ENCODE peak calls at places on chromosomes 2 and 18, in six cellular contexts. A is fibroblast of lung, P is prostate gland, G is thyroid gland, R is GM12878, B is HCT116. F is an unnamed sample.

GRCh38 chr2:59998324-59998723 is 555.1 kb downstream of the BCL11A start:
- DNase-seq in B (no peak), G (no peak), A (no peak), R (no peak), P (no peak), F (no peak)

GRCh38 chr2:134320930-134321329 is 67.1 kb downstream of the MGAT5 start:
- DNase-seq in G (no peak), P (no peak), R (no peak), A (no peak), B (no peak), F (no peak)

GRCh38 chr18:77067315-77068061 is 65.1 kb downstream of the MBP start:
- DNase-seq in R (peak), G (no peak), B (peak), A (peak), P (no peak), F (peak)

GRCh38 chr2:57878573-57878910 is 168.1 kb upstream of the VRK2 start:
- DNase-seq in G (no peak), R (no peak), B (no peak), P (no peak), A (no peak), F (no peak)

GRCh38 chr18:9413586-9413985 is 61.7 kb upstream of the RALBP1 start:
- DNase-seq in P (no peak), A (peak), R (no peak), B (no peak), G (no peak), F (no peak)

GRCh38 chr2:14960686-14961324 is 328.3 kb downstream of the LRATD1 start:
- DNase-seq in G (no peak), A (peak), B (no peak), R (no peak), P (no peak), F (no peak)

GRCh38 chr2:236600892-236601291 is 31.3 kb downstream of the ACKR3 start:
- DNase-seq in R (no peak), P (no peak), A (no peak), G (no peak), B (no peak), F (no peak)

GRCh38 chr2:95350320-95351079 is 52.0 kb upstream of the FAHD2A start:
- DNase-seq in R (no peak), B (no peak), A (no peak), P (no peak), G (no peak), F (no peak)

GRCh38 chr18:48393170-48393569 is 16.0 kb downstream of the ZBTB7C start:
- DNase-seq in P (no peak), G (no peak), B (no peak), R (no peak), A (peak), F (no peak)

GRCh38 chr2:113910110-113910717 is 20.3 kb downstream of the ACTR3 start:
- DNase-seq in A (peak), G (no peak), B (peak), R (no peak), P (no peak), F (no peak)

GRCh38 chr2:188042412-188042811 is 249.3 kb upstream of the GULP1 start:
- DNase-seq in P (no peak), R (no peak), G (no peak), B (no peak), A (peak), F (no peak)

DNA sequence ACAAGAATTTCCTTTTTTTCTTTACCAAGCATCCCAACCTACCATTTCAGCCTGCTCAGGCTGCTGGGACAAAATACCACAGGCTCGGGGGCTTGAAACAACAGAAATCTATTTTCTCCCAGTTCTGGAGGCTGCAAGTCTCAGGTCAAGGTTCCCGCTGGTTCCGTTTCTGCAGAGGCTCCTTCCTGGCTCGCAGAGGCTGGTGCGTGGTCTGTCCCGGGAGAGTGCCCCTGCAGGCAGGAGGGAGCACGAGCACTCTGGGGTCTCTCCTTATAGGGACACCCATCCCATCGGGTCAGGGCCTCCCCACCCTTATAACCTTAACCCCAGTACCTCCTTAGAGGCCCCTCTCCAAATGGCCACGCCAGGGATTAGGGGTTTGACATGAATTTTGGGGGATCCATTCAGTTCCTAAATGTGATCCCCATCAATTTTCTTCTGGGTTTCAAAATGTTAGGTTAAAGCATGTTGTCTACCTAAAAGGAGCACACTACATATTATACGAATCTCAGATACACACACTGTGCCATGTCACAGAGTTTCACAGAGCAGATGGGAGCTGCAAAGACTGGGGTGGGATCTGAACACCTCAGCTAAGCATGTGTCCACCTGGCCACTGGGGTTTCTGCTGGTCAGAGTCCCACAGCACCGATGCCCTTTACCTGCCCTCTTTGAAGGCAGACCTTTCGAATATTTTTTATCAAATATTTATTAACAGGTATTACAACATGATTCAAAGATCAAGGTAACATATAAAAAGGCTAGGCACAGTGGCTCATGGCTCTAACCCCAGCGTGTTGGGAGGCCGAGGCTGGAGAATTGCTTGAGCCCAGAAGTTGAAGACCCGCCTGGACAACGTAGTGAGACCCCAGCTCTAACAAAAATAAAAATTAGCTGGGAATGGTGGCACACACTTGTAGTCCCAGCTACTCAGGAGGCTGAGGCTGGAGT is 17.6 kb upstream of the ADI1 start:
- DNase-seq in B (peak), P (no peak), R (no peak), A (peak), G (no peak), F (no peak)
- TF ChIP-seq CTCF in B (peak), P (no peak), R (no peak), A (peak), G (no peak), F (peak)

DNA sequence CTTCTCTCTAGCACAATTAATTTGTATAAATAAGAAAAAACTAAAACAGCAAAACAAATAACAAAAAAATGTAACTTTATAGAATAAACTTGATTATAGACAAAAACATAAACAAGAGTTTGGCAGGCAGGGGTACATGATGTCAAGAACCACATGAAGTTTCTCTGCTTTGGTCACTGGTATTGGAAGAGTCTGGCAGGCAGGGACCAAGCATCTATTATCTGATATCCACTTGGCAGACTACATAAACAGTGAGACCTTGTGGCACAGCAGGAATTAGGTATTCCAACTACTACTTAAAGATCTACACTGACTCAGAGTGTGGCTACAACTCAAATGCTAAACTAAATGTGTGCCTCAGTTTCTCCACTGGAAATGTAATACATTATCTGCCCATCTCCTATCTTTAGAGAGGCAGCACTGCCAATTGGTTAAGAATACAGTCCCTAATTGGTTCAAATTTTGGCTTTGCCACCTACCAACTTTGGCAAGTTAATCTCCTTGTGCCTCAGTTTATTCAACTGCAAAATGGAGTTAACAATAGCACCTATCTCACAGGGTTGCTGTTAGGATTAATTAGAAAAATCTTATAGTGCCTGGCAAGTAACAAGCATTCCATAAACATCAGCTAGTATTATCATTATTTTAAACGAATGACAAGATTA is 2.7 kb downstream of the MAP4K3 start:
- DNase-seq in A (peak), G (no peak), B (no peak), P (no peak), R (no peak), F (no peak)
- H3K4me3 ChIP-seq in A (peak), G (no peak), B (no peak), P (no peak), R (no peak), F (no peak)

DNA sequence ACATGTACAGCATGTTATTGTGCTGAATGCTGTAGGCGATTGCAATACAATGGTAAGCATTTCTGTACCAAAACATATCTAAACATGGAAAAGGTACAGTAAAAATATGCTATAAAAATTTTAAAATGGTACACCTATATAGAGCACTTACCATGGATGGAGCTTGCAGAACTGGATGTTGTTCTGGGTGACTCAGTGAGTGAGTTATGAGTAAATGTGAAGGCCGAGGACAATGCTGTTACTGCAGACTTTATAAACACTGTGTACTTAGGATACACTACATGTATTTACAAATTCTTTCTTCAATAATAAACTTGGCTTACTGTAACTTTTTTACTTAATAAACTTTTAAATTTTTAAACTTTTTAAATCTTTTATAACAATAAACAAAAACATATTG is 473.4 kb upstream of the UBE2E3 start:
- DNase-seq in B (no peak), P (no peak), G (no peak), R (no peak), A (no peak), F (no peak)
- TF ChIP-seq CTCF in B (no peak), P (no peak), G (no peak), R (no peak), A (no peak), F (no peak)

GRCh38 chr18:55509631-55510372 is 78.2 kb downstream of the TCF4 start:
- DNase-seq in A (peak), R (peak), P (no peak), B (no peak), G (peak), F (peak)

GRCh38 chr18:55510809-55511208 is 77.2 kb downstream of the TCF4 start:
- DNase-seq in G (no peak), P (no peak), B (no peak), R (no peak), A (peak), F (no peak)

GRCh38 chr18:55511277-55511676 is 76.7 kb downstream of the TCF4 start:
- DNase-seq in R (no peak), A (no peak), G (no peak), P (no peak), B (no peak), F (no peak)

GRCh38 chr18:55506074-55506473 is 81.9 kb downstream of the TCF4 start:
- DNase-seq in G (no peak), B (no peak), R (no peak), P (no peak), A (no peak), F (no peak)

GRCh38 chr18:55508637-55509036 is 79.4 kb downstream of the TCF4 start:
- DNase-seq in B (no peak), P (no peak), A (no peak), G (no peak), R (no peak), F (no peak)
- H3K4me3 ChIP-seq in B (no peak), P (no peak), A (no peak), G (no peak), R (no peak), F (no peak)

GRCh38 chr2:63425606-63426005 is 162.7 kb downstream of the WDPCP start:
- DNase-seq in R (no peak), A (no peak), G (no peak), P (no peak), B (no peak), F (no peak)

GRCh38 chr2:63425079-63425416 is 163.2 kb downstream of the WDPCP start:
- DNase-seq in P (no peak), R (no peak), B (no peak), A (no peak), G (no peak), F (no peak)

DNA sequence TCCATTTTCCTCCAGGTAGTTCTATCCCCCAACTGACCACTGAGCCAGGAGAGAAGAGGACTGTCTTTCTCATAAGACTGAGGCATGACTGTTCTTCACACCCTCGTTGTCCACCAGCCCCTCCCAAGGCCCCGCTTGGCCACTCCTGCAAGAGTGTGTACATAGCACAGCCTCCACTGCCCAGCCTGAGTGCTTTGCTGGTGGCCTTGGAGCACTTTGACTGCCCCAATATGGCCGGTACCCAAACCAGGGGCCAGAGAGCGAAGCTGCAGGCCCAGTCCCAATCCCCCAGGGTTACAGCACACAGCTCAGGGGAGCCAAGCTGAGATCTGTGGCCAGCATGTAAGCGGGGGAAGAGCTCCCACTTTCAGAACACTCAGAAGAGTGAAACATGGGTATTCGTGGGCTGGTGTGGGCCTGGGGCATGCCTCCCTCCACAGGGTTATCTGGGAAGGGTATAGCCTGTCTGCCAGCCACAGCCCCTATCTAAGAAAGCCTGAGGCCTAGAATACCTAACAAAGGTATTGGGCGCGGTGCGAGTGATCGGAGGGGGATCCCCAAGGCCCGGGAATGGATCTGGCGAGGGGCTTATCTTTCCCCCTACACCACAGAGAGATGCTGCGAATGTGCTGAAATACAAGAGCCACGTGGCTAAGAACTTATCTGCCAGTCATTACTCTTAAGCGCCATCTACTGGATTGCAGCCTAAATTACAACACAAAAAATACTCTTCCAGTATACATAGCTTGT is 163.8 kb downstream of the WDPCP start:
- DNase-seq in R (no peak), B (peak), G (no peak), A (peak), P (no peak), F (peak)
- TF ChIP-seq CTCF in R (peak), B (peak), G (no peak), A (peak), P (peak), F (peak)

GRCh38 chr2:9465170-9465569 is 9.2 kb upstream of the IAH1 start:
- DNase-seq in G (peak), B (no peak), P (no peak), R (no peak), A (no peak), F (no peak)
- H3K4me3 ChIP-seq in G (no peak), B (no peak), P (no peak), R (no peak), A (no peak), F (no peak)

DNA sequence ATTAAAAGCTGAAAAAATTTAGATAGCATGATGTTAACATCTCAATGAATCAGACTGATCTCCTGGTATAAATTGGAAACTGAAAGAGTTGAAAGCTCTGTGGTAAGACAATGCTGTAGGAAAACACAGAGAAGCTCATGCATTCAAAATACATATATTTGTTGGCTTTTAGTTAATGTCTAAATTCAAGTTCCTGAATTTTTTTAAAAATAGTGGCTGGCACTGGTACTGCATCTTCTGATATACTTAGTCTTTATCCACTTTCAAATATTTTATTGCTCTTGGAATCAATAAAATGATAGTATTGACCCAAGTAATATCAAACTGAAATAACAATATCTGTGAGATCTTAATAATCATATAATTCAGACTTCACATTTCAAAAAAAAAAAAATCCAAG is 151.4 kb upstream of the FIGN start:
- DNase-seq in B (no peak), G (no peak), R (no peak), P (no peak), A (no peak), F (no peak)
- TF ChIP-seq CTCF in B (peak), G (no peak), R (peak), P (peak), A (no peak), F (no peak)

DNA sequence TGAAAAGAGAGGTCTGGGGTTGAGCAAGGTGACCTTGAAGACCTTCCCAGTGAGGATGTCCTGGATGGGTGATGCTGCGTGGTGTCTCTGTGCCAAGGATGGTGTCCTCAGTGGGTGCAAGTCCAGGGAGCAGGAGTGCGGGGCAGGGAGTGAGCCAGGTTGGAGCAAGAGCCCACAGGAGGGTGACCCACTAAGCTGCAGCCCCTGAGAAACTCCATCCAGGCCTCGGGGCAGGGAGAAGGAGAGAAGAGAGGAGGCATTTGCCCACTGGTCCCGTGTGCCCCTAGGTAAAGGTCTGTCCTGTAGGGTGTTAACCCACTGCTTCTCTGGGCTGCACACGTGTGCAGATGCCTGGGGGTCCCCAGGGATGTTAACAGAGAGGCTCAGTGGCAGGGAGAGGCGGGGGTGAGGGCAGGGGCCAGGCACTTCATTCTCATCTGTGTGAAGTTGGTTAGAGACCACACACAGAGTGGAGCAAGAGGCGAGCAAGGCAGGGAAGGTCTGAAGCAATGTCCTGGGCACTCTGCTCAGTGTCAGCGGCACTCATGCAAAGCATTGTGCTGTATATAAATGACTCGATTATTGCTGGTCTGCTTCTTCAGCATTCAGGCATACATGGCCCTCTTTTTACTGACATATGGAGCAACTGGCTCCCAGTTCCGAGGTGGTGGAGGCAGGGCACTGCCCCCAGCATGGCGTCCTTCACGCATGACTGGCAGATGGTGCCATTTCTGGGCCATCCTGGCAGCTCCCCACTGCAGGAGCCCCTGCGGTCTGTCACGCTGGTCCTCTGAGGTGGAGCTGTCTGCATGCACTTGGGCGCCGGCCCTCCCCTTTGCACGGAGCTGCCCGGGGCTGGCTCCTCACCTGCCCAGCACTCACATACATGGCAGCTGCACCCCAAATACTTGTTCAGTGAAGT is 117.2 kb upstream of the HS6ST1 start:
- DNase-seq in A (no peak), G (no peak), R (no peak), P (no peak), B (no peak), F (no peak)
- H3K4me3 ChIP-seq in A (no peak), G (no peak), R (no peak), P (no peak), B (no peak), F (no peak)

GRCh38 chr2:27376866-27377617 is 3.5 kb downstream of the ZNF513 start:
- DNase-seq in P (no peak), B (no peak), G (no peak), A (no peak), R (no peak), F (no peak)

GRCh38 chr2:27379383-27379839 is 1.1 kb downstream of the ZNF513 start:
- DNase-seq in B (no peak), G (no peak), R (no peak), A (no peak), P (no peak), F (no peak)

GRCh38 chr2:27378809-27379290 is 1.7 kb downstream of the ZNF513 start:
- DNase-seq in B (no peak), R (no peak), G (no peak), A (no peak), P (no peak), F (peak)

GRCh38 chr2:27377618-27378095 is 2.9 kb downstream of the ZNF513 start:
- DNase-seq in A (no peak), P (no peak), G (no peak), R (no peak), B (no peak), F (no peak)

DNA sequence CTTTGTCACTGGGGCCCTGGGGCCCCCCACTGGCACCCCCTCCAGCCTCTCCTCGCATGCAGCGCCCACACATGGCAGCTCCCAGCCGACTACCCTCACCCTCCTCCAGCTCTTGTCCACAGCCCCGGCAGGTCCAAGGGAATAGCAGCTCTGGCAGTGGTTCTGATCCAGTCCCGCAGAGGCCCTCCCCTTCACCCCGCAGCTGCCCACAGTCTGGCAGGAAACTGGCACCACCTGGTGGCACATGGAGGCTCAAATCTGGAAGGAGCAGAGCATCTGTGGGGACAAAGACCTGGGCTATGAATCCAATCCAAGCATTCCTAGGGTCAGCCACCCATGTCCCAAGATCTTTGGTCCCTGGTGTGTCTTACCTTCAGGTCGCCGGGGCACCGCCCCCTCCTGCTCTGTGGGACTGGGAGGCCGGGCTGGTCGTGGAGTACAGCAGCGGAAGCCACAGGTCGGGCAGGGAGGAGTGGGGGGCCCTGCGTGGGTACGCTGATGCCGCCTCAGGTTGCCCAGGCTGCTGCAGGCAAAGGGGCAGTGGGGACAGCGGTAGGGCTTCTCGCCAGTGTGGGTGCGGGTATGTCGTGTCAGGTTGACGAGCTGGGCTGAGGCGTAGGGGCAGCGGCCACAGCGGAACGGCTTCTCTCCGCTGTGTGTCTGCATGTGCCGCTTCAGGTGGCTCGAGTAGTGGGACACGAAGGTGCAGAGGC is 2.3 kb downstream of the ZNF513 start:
- DNase-seq in R (no peak), G (peak), A (no peak), P (no peak), B (no peak), F (peak)
- TF ChIP-seq CTCF in R (peak), G (no peak), A (no peak), P (no peak), B (peak), F (peak)